ENCODE peak calls at places on chromosomes 16 and 17, in four cellular contexts. S is mucosa of descending colon, R is psoas muscle, O is heart right ventricle. U is an unnamed sample.
A peak's percentile ranks its signal among the peaks of the same experiment; 100 is the strongest.

GRCh38 chr17:42248351-42249179 is 27.6 kb downstream of the STAT5B start:
- DNase-seq in O (peak; percentile 38), S (peak; percentile 76), R (peak; percentile 70), U (no peak)

GRCh38 chr17:43905400-43905984 is 1.8 kb downstream of the MPP2 start:
- DNase-seq in O (no peak), S (no peak), R (no peak), U (no peak)

GRCh38 chr17:40487371-40488020 is 13.9 kb downstream of the TNS4 start:
- DNase-seq in S (no peak), R (no peak), O (no peak), U (no peak)

GRCh38 chr17:5705081-5705875 is 121.0 kb upstream of the NLRP1 start:
- DNase-seq in S (no peak), O (no peak), R (no peak), U (no peak)

GRCh38 chr16:17470871-17471744 is at the start of gene XYLT1:
- DNase-seq in S (peak; percentile 66), O (peak; percentile 53), R (peak; percentile 74), U (peak; percentile 88)

GRCh38 chr16:4640572-4641305 is 16.1 kb downstream of the MGRN1 start:
- DNase-seq in R (no peak), O (no peak), S (no peak), U (no peak)

GRCh38 chr17:27362909-27363308 is 69.0 kb downstream of the WSB1 start:
- DNase-seq in O (no peak), S (no peak), R (no peak), U (no peak)

GRCh38 chr17:9356488-9356911 is 219.1 kb downstream of the STX8 start:
- DNase-seq in R (no peak), S (peak; percentile 4), O (peak; percentile 13), U (no peak)

GRCh38 chr16:50627419-50627818 is 53.7 kb downstream of the SNX20 start:
- DNase-seq in O (peak; percentile 39), R (peak; percentile 38), S (peak; percentile 40), U (no peak)

GRCh38 chr17:40659909-40660308 is 5.1 kb downstream of the KRT222 start:
- DNase-seq in S (no peak), O (no peak), R (no peak), U (no peak)

GRCh38 chr16:27817038-27817437 is 246.5 kb downstream of the GSG1L start:
- DNase-seq in S (no peak), O (no peak), R (no peak), U (no peak)

GRCh38 chr17:11094377-11094776 is 146.6 kb upstream of the SHISA6 start:
- DNase-seq in R (no peak), O (no peak), S (no peak), U (no peak)

GRCh38 chr17:39194089-39194984 is 3.1 kb downstream of the CACNB1 start:
- DNase-seq in S (peak; percentile 23), R (peak; percentile 91), O (peak; percentile 61), U (peak; percentile 64)

GRCh38 chr17:75003070-75003956 is 9.2 kb upstream of the MRPL58 start:
- DNase-seq in R (no peak), S (no peak), O (no peak), U (no peak)

GRCh38 chr17:5131146-5131715 is 15.4 kb downstream of the USP6 start:
- DNase-seq in R (no peak), O (no peak), S (no peak), U (no peak)

GRCh38 chr17:67504182-67504581 is 127.1 kb downstream of the PITPNC1 start:
- DNase-seq in R (no peak), S (no peak), O (no peak), U (no peak)

GRCh38 chr16:87877942-87878507 is 8.7 kb upstream of the SLC7A5 start:
- DNase-seq in O (no peak), S (no peak), R (no peak), U (no peak)

GRCh38 chr16:70396209-70396904 is 42.5 kb downstream of the ST3GAL2 start:
- DNase-seq in S (peak; percentile 44), R (no peak), O (no peak), U (no peak)

GRCh38 chr16:69443809-69444611 is 19.6 kb downstream of the CYB5B start:
- DNase-seq in S (peak; percentile 44), R (no peak), O (no peak), U (peak; percentile 38)

GRCh38 chr16:117381-118365 is 20.8 kb downstream of the NPRL3 start:
- DNase-seq in R (peak; percentile 42), O (peak; percentile 48), S (peak; percentile 86), U (peak; percentile 53)

GRCh38 chr17:83106036-83106577 is 26.7 kb downstream of the METRNL start:
- DNase-seq in S (no peak), O (no peak), R (no peak), U (no peak)

GRCh38 chr17:46758614-46759013 is 59.9 kb downstream of the WNT3 start:
- DNase-seq in S (no peak), R (no peak), O (no peak), U (no peak)

GRCh38 chr16:58459344-58460218 is 40.4 kb upstream of the NDRG4 start:
- DNase-seq in R (no peak), S (no peak), O (no peak), U (no peak)

GRCh38 chr17:13883659-13884058 is 185.6 kb upstream of the COX10 start:
- DNase-seq in S (no peak), O (no peak), R (no peak), U (no peak)

GRCh38 chr17:9987779-9988585 is 82.9 kb upstream of the RCVRN start:
- DNase-seq in O (peak; percentile 34), R (peak; percentile 47), S (peak; percentile 15), U (no peak)

GRCh38 chr16:69187387-69187890 is 475 bp downstream of the SNTB2 start:
- DNase-seq in S (peak; percentile 53), O (peak; percentile 62), R (peak; percentile 75), U (peak; percentile 57)

GRCh38 chr16:2152695-2153506 is 2.7 kb upstream of the TRAF7 start:
- DNase-seq in R (no peak), S (peak; percentile 45), O (no peak), U (no peak)

GRCh38 chr16:89210904-89211515 is 6.5 kb upstream of the ZNF778 start:
- DNase-seq in S (no peak), O (no peak), R (no peak), U (no peak)

GRCh38 chr17:28928061-28928460 is 23.3 kb downstream of the PHF12 start:
- DNase-seq in R (no peak), S (no peak), O (no peak), U (no peak)

GRCh38 chr16:28875134-28876015 is 2.9 kb upstream of the ATP2A1 start:
- DNase-seq in R (no peak), S (no peak), O (no peak), U (no peak)

DNA sequence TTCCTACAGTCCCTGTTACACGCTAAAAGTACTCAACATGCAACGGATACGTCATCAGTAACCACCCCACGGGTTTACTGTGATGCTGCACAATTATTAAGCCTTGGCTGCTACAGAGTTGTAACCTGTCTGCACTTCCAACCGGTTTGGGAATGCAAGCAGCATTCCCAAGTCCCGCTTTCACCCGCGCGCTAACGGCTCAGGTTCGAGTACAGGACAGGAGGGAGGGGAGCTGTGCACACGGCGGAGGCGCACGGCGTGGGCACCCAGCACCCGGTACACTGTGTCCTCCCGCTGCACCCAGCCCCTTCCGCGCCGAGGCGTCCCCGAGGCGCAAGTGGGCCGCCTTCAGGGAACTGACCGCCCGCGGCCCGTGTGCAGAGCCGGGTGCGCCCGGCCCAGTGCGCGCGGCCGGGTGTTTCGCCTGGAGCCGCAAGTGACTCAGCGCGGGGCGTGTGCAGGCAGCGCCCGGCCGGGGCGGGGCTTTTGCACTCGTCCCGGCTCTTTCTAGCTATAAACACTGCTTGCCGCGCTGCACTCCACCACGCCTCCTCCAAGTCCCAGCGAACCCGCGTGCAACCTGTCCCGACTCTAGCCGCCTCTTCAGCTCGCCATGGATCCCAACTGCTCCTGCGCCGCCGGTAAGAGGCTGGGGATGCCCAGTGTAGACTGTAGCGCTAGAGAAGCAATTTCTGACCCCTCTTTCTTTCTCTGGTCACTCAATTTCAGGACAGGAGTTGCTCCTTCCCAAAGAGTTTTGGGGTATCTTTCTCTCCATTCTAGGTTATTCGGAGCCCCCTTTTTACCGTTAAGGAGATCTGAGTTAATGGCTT is at the start of gene MT2A:
- DNase-seq in R (peak; percentile 97), S (peak; percentile 97), O (peak; percentile 96), U (peak; percentile 99)
- H3K4me1 ChIP-seq in R (peaks cover 65% of the 10 kb centered on the region), S (peaks cover 20% of the 10 kb centered on the region), O (peaks cover 60% of the 10 kb centered on the region), U (peaks cover 30% of the 10 kb centered on the region)

DNA sequence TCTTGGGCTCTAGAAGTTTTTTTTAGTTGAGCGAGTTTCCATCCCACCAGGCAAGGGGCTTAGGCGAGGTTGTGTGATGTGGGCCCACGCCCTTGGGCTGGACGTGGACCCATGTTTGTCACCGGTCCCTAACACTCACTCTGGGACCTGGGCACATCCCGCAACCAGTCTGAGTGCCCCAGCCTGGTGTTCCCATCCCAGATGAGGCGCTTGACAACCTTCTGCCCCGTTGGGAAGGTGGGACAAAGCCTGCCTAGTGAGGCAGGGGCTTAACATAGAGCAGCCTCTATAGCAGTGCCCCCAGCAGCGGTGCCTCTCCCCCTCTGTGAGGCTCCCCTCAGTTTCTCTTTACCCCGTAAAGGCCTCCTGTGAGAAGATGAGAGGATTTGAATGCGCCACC is 22.5 kb downstream of the CMIP start:
- DNase-seq in O (no peak), S (no peak), R (no peak), U (no peak)
- H3K4me1 ChIP-seq in O (peaks cover 12% of the 10 kb centered on the region), S (peaks cover 5% of the 10 kb centered on the region), R (peaks cover 3% of the 10 kb centered on the region), U (peaks cover 90% of the 10 kb centered on the region)

DNA sequence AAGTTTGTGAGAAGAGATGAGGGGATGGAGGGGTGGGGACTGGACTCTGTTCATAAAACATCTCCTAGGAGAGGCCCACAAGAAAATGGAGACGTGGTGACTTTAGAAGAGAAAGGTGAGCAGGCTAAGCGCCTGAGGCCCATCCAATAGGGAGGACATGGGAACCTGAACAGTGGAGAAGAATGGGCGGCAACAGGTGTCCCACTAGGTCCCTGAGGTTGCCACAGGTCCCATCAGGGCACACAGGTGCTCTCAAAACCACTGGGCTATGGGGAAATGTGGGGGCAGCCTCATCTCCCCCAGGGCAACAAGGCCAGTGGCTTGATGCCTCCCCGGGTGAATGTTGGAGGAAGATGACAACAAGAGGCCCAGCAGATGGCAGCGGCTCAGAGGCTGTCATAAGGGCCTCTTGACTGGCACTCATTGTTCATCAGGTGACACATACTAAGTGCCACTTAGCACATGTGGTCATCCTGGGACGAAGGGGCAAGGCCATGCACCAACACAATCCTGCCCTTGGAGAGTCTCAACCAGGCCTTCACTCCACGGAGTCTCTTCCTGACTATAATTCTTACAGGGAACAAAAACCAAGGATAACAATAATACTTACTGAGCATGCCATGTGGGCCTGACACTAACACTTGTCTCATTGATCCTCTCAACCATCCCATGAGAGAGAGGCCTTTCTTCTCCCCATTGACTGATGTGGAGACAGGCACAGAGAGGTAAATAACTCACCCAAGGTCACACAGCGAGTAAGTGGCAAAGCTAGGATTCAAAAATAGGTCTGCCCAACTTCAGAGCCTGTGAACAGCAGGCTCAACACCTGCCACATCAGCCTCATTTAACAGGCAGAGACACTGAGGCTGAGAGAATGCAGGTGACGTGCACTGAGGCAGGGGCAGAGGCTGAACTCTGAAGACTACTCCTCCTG is 38.0 kb downstream of the CUEDC1 start:
- DNase-seq in R (no peak), O (peak; percentile 51), S (no peak), U (no peak)
- H3K4me1 ChIP-seq in R (peaks cover 83% of the 10 kb centered on the region), O (peaks cover 81% of the 10 kb centered on the region), S (peaks cover 34% of the 10 kb centered on the region), U (peaks cover 66% of the 10 kb centered on the region)

DNA sequence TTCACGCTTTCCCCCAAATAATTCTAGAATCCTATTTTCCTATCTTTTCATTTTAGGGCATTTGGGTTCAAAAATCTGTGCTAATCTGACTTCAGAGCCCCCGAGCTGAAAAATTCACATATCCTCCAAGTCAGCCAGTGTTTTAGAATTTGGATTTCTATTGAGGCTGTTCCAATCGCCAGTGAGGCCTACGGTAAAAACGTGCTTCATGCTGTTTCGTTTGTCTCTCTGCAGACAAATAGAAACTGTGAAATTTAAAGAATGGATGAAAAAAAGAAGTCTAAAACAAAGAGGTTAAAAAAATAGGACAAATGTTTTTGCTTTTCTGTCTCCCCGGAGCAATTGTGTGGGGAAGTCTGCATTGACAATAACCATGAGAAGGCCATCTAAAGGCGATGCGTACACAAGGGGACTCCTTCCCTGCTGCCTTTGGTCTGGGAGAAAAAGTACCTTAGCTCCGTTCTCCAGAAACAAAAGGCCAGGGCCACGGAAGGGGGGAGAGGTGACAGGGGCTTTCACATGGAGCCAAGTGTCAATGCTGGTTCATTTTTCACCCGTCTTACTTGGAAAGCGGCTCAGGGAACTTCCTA is 4.6 kb upstream of the ZFHX3 start:
- DNase-seq in S (no peak), O (no peak), R (no peak), U (no peak)
- H3K4me1 ChIP-seq in S (peaks cover 55% of the 10 kb centered on the region), O (peaks cover 24% of the 10 kb centered on the region), R (peaks cover 56% of the 10 kb centered on the region), U (peaks cover 29% of the 10 kb centered on the region)

U was measured in left lung.